ENCODE peak calls at places on chromosomes 4 and X, in nine cellular contexts. One of them, this sample, is unnamed.
A peak's percentile ranks its signal among the peaks of the same experiment; 100 is the strongest.

GRCh38 chr4:94936854-94937253 is 179.1 kb downstream of the BMPR1B start:
- DNase-seq in upper lobe of left lung: no peak
- DNase-seq in spleen: no peak
- DNase-seq in suprapubic skin: no peak
- DNase-seq in GM12891: no peak
- DNase-seq in H1: no peak
- DNase-seq in GM23338: peak; percentile 44
- DNase-seq in SK-N-SH: no peak
- DNase-seq in sigmoid colon: no peak
- DNase-seq in this sample: no peak

GRCh38 chr4:185662030-185662778 is 126.9 kb upstream of the PDLIM3 start:
- DNase-seq in GM12891: no peak
- DNase-seq in suprapubic skin: no peak
- DNase-seq in spleen: no peak
- DNase-seq in upper lobe of left lung: no peak
- DNase-seq in sigmoid colon: no peak
- DNase-seq in H1: no peak
- DNase-seq in SK-N-SH: no peak
- DNase-seq in GM23338: peak; percentile 49
- DNase-seq in this sample: no peak

GRCh38 chr4:83599183-83599582 is 63.3 kb downstream of the GPAT3 start:
- DNase-seq in GM12891: no peak
- DNase-seq in upper lobe of left lung: no peak
- DNase-seq in suprapubic skin: no peak
- DNase-seq in sigmoid colon: no peak
- DNase-seq in H1: no peak
- DNase-seq in SK-N-SH: no peak
- DNase-seq in GM23338: peak; percentile 63
- DNase-seq in spleen: no peak
- DNase-seq in this sample: no peak

GRCh38 chr4:683982-684571 is 4.9 kb downstream of the SLC49A3 start:
- DNase-seq in sigmoid colon: peak; percentile 76
- DNase-seq in spleen: peak; percentile 86
- DNase-seq in H1: peak; percentile 91
- DNase-seq in suprapubic skin: peak; percentile 77
- DNase-seq in GM23338: peak; percentile 92
- DNase-seq in upper lobe of left lung: peak; percentile 75
- DNase-seq in GM12891: no peak
- DNase-seq in SK-N-SH: peak; percentile 90
- DNase-seq in this sample: no peak

GRCh38 chr4:13534344-13535063 is 9.8 kb downstream of the NKX3-2 start:
- DNase-seq in sigmoid colon: peak; percentile 54
- DNase-seq in suprapubic skin: no peak
- DNase-seq in GM12891: no peak
- DNase-seq in GM23338: peak; percentile 71
- DNase-seq in spleen: peak; percentile 59
- DNase-seq in H1: peak; percentile 62
- DNase-seq in SK-N-SH: peak; percentile 20
- DNase-seq in upper lobe of left lung: no peak
- DNase-seq in this sample: no peak

GRCh38 chr4:8709050-8709728 is 116.6 kb downstream of the CPZ start:
- DNase-seq in suprapubic skin: peak; percentile 34
- DNase-seq in GM12891: no peak
- DNase-seq in SK-N-SH: peak; percentile 5
- DNase-seq in upper lobe of left lung: peak; percentile 14
- DNase-seq in H1: peak; percentile 27
- DNase-seq in sigmoid colon: peak; percentile 36
- DNase-seq in spleen: peak; percentile 24
- DNase-seq in GM23338: no peak
- DNase-seq in this sample: peak; percentile 37

GRCh38 chr4:175238827-175239517 is 320.8 kb downstream of the ADAM29 start:
- DNase-seq in SK-N-SH: no peak
- DNase-seq in H1: no peak
- DNase-seq in spleen: no peak
- DNase-seq in sigmoid colon: no peak
- DNase-seq in GM12891: no peak
- DNase-seq in upper lobe of left lung: no peak
- DNase-seq in suprapubic skin: no peak
- DNase-seq in GM23338: no peak
- DNase-seq in this sample: no peak

GRCh38 chrX:79081895-79082512 is 62.5 kb upstream of the GPR174 start:
- DNase-seq in spleen: no peak
- DNase-seq in suprapubic skin: no peak
- DNase-seq in GM23338: peak; percentile 36
- DNase-seq in H1: no peak
- DNase-seq in GM12891: no peak
- DNase-seq in SK-N-SH: peak; percentile 33
- DNase-seq in upper lobe of left lung: no peak
- DNase-seq in sigmoid colon: no peak
- DNase-seq in this sample: no peak

GRCh38 chr4:73899321-73899720 is 30.1 kb downstream of the CXCL1 start:
- DNase-seq in H1: no peak
- DNase-seq in upper lobe of left lung: no peak
- DNase-seq in GM12891: no peak
- DNase-seq in sigmoid colon: no peak
- DNase-seq in suprapubic skin: no peak
- DNase-seq in spleen: no peak
- DNase-seq in SK-N-SH: no peak
- DNase-seq in GM23338: no peak
- DNase-seq in this sample: no peak

GRCh38 chr4:106245176-106245575 is 70.8 kb downstream of the TBCK start:
- DNase-seq in spleen: no peak
- DNase-seq in GM12891: no peak
- DNase-seq in upper lobe of left lung: no peak
- DNase-seq in sigmoid colon: no peak
- DNase-seq in SK-N-SH: no peak
- DNase-seq in H1: no peak
- DNase-seq in GM23338: no peak
- DNase-seq in suprapubic skin: no peak
- DNase-seq in this sample: no peak

GRCh38 chr4:170259631-170260153 is 169.9 kb upstream of the AADAT start:
- DNase-seq in GM23338: peak; percentile 99
- DNase-seq in suprapubic skin: peak; percentile 65
- DNase-seq in upper lobe of left lung: peak; percentile 78
- DNase-seq in sigmoid colon: peak; percentile 67
- DNase-seq in spleen: no peak
- DNase-seq in SK-N-SH: peak; percentile 61
- DNase-seq in H1: peak; percentile 89
- DNase-seq in GM12891: peak; percentile 9
- DNase-seq in this sample: peak; percentile 72

GRCh38 chrX:13473666-13474516 is 95.5 kb upstream of the EGFL6 start:
- DNase-seq in H1: no peak
- DNase-seq in upper lobe of left lung: no peak
- DNase-seq in sigmoid colon: no peak
- DNase-seq in suprapubic skin: no peak
- DNase-seq in spleen: no peak
- DNase-seq in GM12891: no peak
- DNase-seq in GM23338: no peak
- DNase-seq in SK-N-SH: no peak
- DNase-seq in this sample: no peak

GRCh38 chrX:154519389-154519788 is 3.4 kb upstream of the FAM3A start:
- DNase-seq in suprapubic skin: no peak
- DNase-seq in SK-N-SH: no peak
- DNase-seq in GM12891: no peak
- DNase-seq in spleen: no peak
- DNase-seq in H1: no peak
- DNase-seq in upper lobe of left lung: no peak
- DNase-seq in GM23338: no peak
- DNase-seq in sigmoid colon: no peak
- DNase-seq in this sample: no peak

GRCh38 chrX:42096262-42096939 is 173.0 kb upstream of the CASK start:
- DNase-seq in upper lobe of left lung: peak; percentile 56
- DNase-seq in suprapubic skin: no peak
- DNase-seq in GM12891: no peak
- DNase-seq in SK-N-SH: no peak
- DNase-seq in GM23338: no peak
- DNase-seq in H1: no peak
- DNase-seq in spleen: no peak
- DNase-seq in sigmoid colon: no peak
- DNase-seq in this sample: no peak

GRCh38 chr4:24105183-24106039 is 215.6 kb upstream of the PPARGC1A start:
- DNase-seq in SK-N-SH: no peak
- DNase-seq in GM23338: no peak
- DNase-seq in GM12891: no peak
- DNase-seq in sigmoid colon: no peak
- DNase-seq in suprapubic skin: no peak
- DNase-seq in H1: no peak
- DNase-seq in spleen: no peak
- DNase-seq in upper lobe of left lung: no peak
- DNase-seq in this sample: no peak

GRCh38 chr4:159006202-159006601 is 96.7 kb upstream of the RAPGEF2 start:
- DNase-seq in SK-N-SH: no peak
- DNase-seq in spleen: no peak
- DNase-seq in GM23338: peak; percentile 28
- DNase-seq in GM12891: no peak
- DNase-seq in upper lobe of left lung: no peak
- DNase-seq in H1: no peak
- DNase-seq in suprapubic skin: no peak
- DNase-seq in sigmoid colon: no peak
- DNase-seq in this sample: no peak

GRCh38 chr4:170089743-170090666 is at the start of gene AADAT:
- DNase-seq in GM23338: peak; percentile 95
- DNase-seq in spleen: peak; percentile 76
- DNase-seq in upper lobe of left lung: peak; percentile 82
- DNase-seq in suprapubic skin: peak; percentile 76
- DNase-seq in sigmoid colon: peak; percentile 83
- DNase-seq in H1: peak; percentile 89
- DNase-seq in SK-N-SH: peak; percentile 97
- DNase-seq in GM12891: peak; percentile 40
- DNase-seq in this sample: no peak

GRCh38 chr4:34181311-34181808 is 2063.0 kb downstream of the ARAP2 start:
- DNase-seq in SK-N-SH: no peak
- DNase-seq in sigmoid colon: no peak
- DNase-seq in GM12891: no peak
- DNase-seq in GM23338: no peak
- DNase-seq in upper lobe of left lung: no peak
- DNase-seq in H1: no peak
- DNase-seq in spleen: no peak
- DNase-seq in suprapubic skin: no peak
- DNase-seq in this sample: no peak

GRCh38 chr4:2468464-2469191 is at the start of gene RNF4:
- DNase-seq in suprapubic skin: peak; percentile 98
- DNase-seq in GM23338: peak; percentile 99
- DNase-seq in H1: peak; percentile 89
- DNase-seq in GM12891: peak; percentile 96
- DNase-seq in spleen: peak; percentile 97
- DNase-seq in sigmoid colon: peak; percentile 98
- DNase-seq in SK-N-SH: peak; percentile 99
- DNase-seq in upper lobe of left lung: peak; percentile 95
- DNase-seq in this sample: peak; percentile 96
- TF ChIP-seq POLR2AphosphoS5 in suprapubic skin: peak; percentile 12
- TF ChIP-seq POLR2AphosphoS5 in GM23338: peak; percentile 76
- TF ChIP-seq POLR2AphosphoS5 in H1: no peak
- TF ChIP-seq POLR2AphosphoS5 in GM12891: peak; percentile 92
- TF ChIP-seq POLR2AphosphoS5 in spleen: peak; percentile 90
- TF ChIP-seq POLR2AphosphoS5 in sigmoid colon: peak; percentile 88
- TF ChIP-seq POLR2AphosphoS5 in SK-N-SH: peak; percentile 92
- TF ChIP-seq POLR2AphosphoS5 in upper lobe of left lung: peak; percentile 67
- TF ChIP-seq POLR2AphosphoS5 in this sample: no peak

DNA sequence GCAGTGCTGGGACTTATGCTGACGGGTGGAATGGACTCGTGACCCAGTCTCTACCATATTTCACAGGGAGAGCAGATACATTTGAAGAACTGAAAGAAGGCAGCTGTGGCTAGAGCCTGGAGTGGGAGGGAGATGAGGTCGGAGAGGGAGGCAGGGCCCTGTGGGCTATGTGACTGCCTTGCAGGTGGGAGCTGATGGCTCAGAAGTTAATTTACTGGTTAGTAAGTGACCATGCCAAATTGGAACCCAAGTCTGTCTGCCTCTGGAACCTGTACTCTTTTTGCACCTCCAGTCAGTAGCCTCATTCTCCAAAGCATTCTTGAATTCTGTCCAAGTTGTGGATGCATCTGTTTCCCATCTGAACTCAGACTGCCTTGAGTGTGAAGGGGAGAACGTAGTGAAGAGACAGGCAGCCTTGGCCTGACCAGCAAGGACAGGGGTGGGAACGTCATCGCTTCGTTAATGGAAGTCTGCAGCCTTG is 92.3 kb downstream of the REPS2 start:
- DNase-seq in upper lobe of left lung: peak; percentile 23
- DNase-seq in SK-N-SH: peak; percentile 6
- DNase-seq in H1: no peak
- DNase-seq in GM23338: no peak
- DNase-seq in sigmoid colon: peak; percentile 81
- DNase-seq in suprapubic skin: no peak
- DNase-seq in GM12891: no peak
- DNase-seq in spleen: no peak
- DNase-seq in this sample: no peak
- TF ChIP-seq POLR2AphosphoS5 in upper lobe of left lung: no peak
- TF ChIP-seq POLR2AphosphoS5 in SK-N-SH: peak; percentile 28
- TF ChIP-seq POLR2AphosphoS5 in H1: no peak
- TF ChIP-seq POLR2AphosphoS5 in GM23338: no peak
- TF ChIP-seq POLR2AphosphoS5 in sigmoid colon: peak; percentile 84
- TF ChIP-seq POLR2AphosphoS5 in suprapubic skin: no peak
- TF ChIP-seq POLR2AphosphoS5 in GM12891: no peak
- TF ChIP-seq POLR2AphosphoS5 in spleen: no peak
- TF ChIP-seq POLR2AphosphoS5 in this sample: no peak

DNA sequence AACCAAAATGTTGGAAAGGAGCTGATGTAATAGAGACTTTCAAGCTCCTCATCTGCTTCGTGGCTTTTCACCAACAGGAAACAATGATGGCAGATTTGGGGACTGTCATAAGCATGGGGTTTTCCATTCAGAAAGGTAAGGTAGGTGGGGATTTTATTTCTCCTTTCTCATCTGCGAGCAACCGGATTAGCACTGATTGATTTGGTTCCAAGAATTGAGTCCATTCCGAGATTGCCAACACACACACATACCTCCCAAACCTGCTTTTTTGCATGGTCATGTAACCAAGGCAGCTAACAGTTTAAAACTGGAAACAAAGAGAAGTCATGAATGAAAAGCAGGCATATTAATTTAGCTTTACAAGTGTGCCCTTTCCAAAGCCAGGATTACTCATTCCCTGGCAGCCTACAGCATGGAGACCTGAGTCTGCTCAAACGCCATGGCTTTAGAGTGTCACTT is 63.0 kb upstream of the LNX1 start:
- DNase-seq in upper lobe of left lung: no peak
- DNase-seq in sigmoid colon: no peak
- DNase-seq in GM23338: no peak
- DNase-seq in GM12891: no peak
- DNase-seq in suprapubic skin: no peak
- DNase-seq in spleen: no peak
- DNase-seq in SK-N-SH: no peak
- DNase-seq in H1: no peak
- DNase-seq in this sample: no peak
- TF ChIP-seq POLR2AphosphoS5 in upper lobe of left lung: no peak
- TF ChIP-seq POLR2AphosphoS5 in sigmoid colon: peak; percentile 43
- TF ChIP-seq POLR2AphosphoS5 in GM23338: no peak
- TF ChIP-seq POLR2AphosphoS5 in GM12891: no peak
- TF ChIP-seq POLR2AphosphoS5 in suprapubic skin: peak; percentile 60
- TF ChIP-seq POLR2AphosphoS5 in spleen: no peak
- TF ChIP-seq POLR2AphosphoS5 in SK-N-SH: no peak
- TF ChIP-seq POLR2AphosphoS5 in H1: no peak
- TF ChIP-seq POLR2AphosphoS5 in this sample: peak; percentile 69

DNA sequence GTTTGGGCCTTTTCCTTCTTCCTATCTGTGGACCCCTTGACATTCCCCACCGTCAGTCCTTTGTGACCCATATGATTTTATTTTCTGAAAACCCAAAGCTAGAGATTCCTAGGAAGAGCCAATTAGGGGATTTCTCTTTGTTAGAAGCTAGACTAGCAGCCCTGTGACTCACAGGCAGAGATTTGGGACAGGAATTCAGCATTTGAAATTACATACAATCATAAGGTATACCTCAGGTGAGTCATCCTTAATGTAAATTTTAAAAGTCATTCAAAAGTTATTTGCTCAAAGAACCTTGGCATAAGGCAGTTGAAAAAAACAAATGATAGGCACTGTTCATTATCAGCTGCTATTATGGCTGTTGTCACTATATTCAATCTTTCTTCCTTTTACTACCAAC is 40.6 kb downstream of the USP26 start:
- DNase-seq in spleen: no peak
- DNase-seq in suprapubic skin: no peak
- DNase-seq in GM23338: no peak
- DNase-seq in upper lobe of left lung: no peak
- DNase-seq in H1: no peak
- DNase-seq in GM12891: no peak
- DNase-seq in sigmoid colon: no peak
- DNase-seq in SK-N-SH: no peak
- DNase-seq in this sample: no peak
- TF ChIP-seq POLR2AphosphoS5 in spleen: no peak
- TF ChIP-seq POLR2AphosphoS5 in suprapubic skin: no peak
- TF ChIP-seq POLR2AphosphoS5 in GM23338: no peak
- TF ChIP-seq POLR2AphosphoS5 in upper lobe of left lung: no peak
- TF ChIP-seq POLR2AphosphoS5 in H1: no peak
- TF ChIP-seq POLR2AphosphoS5 in GM12891: no peak
- TF ChIP-seq POLR2AphosphoS5 in sigmoid colon: no peak
- TF ChIP-seq POLR2AphosphoS5 in SK-N-SH: no peak
- TF ChIP-seq POLR2AphosphoS5 in this sample: no peak

This sample was measured in breast epithelium.